ENCODE peak calls at places on chromosome 22, in five cellular contexts. D is HCT116, O is SK-N-MC, G is GM23248, R is IMR-90. U is an unnamed sample.

GRCh38 chr22:19607198-19608113 is 83.2 kb upstream of the CLDN5 start:
- DNase-seq in O (no peak), G (no peak), R (peak), D (no peak), U (peak)

GRCh38 chr22:36303115-36303467 is 50.2 kb downstream of the APOL1 start:
- DNase-seq in R (no peak), O (no peak), D (no peak), G (no peak), U (no peak)

GRCh38 chr22:26168199-26168915 is 905 bp upstream of the SEZ6L start:
- DNase-seq in R (no peak), G (no peak), O (no peak), D (no peak), U (no peak)

GRCh38 chr22:36365020-36365411 is 22.8 kb downstream of the MYH9 start:
- DNase-seq in R (peak), O (no peak), D (peak), G (peak), U (peak)

GRCh38 chr22:43313497-43314474 is 29.4 kb downstream of the SCUBE1 start:
- DNase-seq in G (no peak), D (no peak), R (no peak), O (no peak), U (no peak)

GRCh38 chr22:39463931-39464390 is 7.1 kb downstream of the MGAT3 start:
- DNase-seq in O (no peak), G (peak), D (no peak), R (no peak), U (no peak)

GRCh38 chr22:26314656-26315055 is 114.4 kb upstream of the ASPHD2 start:
- DNase-seq in G (no peak), O (no peak), R (no peak), D (no peak), U (no peak)

GRCh38 chr22:19187716-19188563 is 9.4 kb upstream of the SLC25A1 start:
- DNase-seq in R (no peak), O (no peak), D (no peak), G (no peak), U (peak)

GRCh38 chr22:28027453-28028448 is 108.7 kb upstream of the PITPNB start:
- DNase-seq in O (no peak), D (no peak), R (no peak), G (no peak), U (no peak)

GRCh38 chr22:43050995-43051394 is 36.0 kb upstream of the PACSIN2 start:
- DNase-seq in D (no peak), G (no peak), R (no peak), O (no peak), U (no peak)

GRCh38 chr22:44212936-44213335 is 32.2 kb downstream of the PARVG start:
- DNase-seq in O (no peak), D (no peak), R (no peak), G (no peak), U (no peak)

GRCh38 chr22:22573047-22573889 is 14.2 kb upstream of the PRAME start:
- DNase-seq in G (no peak), D (no peak), R (no peak), O (no peak), U (no peak)

GRCh38 chr22:19974935-19975706 is 33.5 kb upstream of the TXNRD2 start:
- DNase-seq in R (no peak), O (no peak), D (no peak), G (no peak), U (peak)

GRCh38 chr22:50479686-50480085 is 1.7 kb upstream of the ADM2 start:
- DNase-seq in O (no peak), D (no peak), G (no peak), R (no peak), U (no peak)

GRCh38 chr22:29520851-29521250 is 32.7 kb downstream of the THOC5 start:
- DNase-seq in D (no peak), R (peak), O (no peak), G (peak), U (peak)

GRCh38 chr22:18103527-18104269 is 6.9 kb upstream of the TUBA8 start:
- DNase-seq in O (no peak), D (no peak), R (no peak), G (no peak), U (no peak)

GRCh38 chr22:39574779-39575551 is 4.4 kb downstream of the CACNA1I start:
- DNase-seq in O (no peak), R (peak), D (peak), G (peak), U (peak)

GRCh38 chr22:19942071-19942885 is 660 bp upstream of the TXNRD2 start:
- DNase-seq in G (peak), O (no peak), D (no peak), R (peak), U (no peak)

GRCh38 chr22:17235861-17236260 is 16.6 kb upstream of the ADA2 start:
- DNase-seq in G (no peak), D (no peak), O (no peak), R (no peak), U (no peak)

GRCh38 chr22:36770946-36771340 is 5.0 kb downstream of the IFT27 start:
- DNase-seq in G (no peak), O (no peak), R (no peak), D (no peak), U (no peak)

GRCh38 chr22:22410677-22411076 is 97.9 kb downstream of the ZNF280B start:
- DNase-seq in O (no peak), R (no peak), G (no peak), D (no peak), U (no peak)

GRCh38 chr22:35601743-35602633 is 15.1 kb downstream of the MB start:
- DNase-seq in R (peak), G (peak), D (no peak), O (no peak), U (peak)

GRCh38 chr22:26476705-26477340 is 6.8 kb downstream of the HPS4 start:
- DNase-seq in D (no peak), O (no peak), G (no peak), R (peak), U (no peak)

GRCh38 chr22:40687706-40688105 is 8.4 kb downstream of the MCHR1 start:
- DNase-seq in G (no peak), R (no peak), O (no peak), D (no peak), U (no peak)

GRCh38 chr22:40681451-40681850 is 2.2 kb downstream of the MCHR1 start:
- DNase-seq in O (no peak), G (no peak), R (no peak), D (no peak), U (no peak)

GRCh38 chr22:40680819-40681183 is 1.5 kb downstream of the MCHR1 start:
- DNase-seq in G (no peak), O (no peak), R (no peak), D (no peak), U (no peak)

GRCh38 chr22:40684728-40685127 is 5.4 kb downstream of the MCHR1 start:
- DNase-seq in G (no peak), O (no peak), D (no peak), R (no peak), U (no peak)

GRCh38 chr22:40685406-40685805 is 6.1 kb downstream of the MCHR1 start:
- DNase-seq in R (no peak), O (no peak), G (no peak), D (no peak), U (no peak)
- H3K9ac ChIP-seq in R (no peak), O (no peak), G (no peak), D (no peak), U (no peak)

DNA sequence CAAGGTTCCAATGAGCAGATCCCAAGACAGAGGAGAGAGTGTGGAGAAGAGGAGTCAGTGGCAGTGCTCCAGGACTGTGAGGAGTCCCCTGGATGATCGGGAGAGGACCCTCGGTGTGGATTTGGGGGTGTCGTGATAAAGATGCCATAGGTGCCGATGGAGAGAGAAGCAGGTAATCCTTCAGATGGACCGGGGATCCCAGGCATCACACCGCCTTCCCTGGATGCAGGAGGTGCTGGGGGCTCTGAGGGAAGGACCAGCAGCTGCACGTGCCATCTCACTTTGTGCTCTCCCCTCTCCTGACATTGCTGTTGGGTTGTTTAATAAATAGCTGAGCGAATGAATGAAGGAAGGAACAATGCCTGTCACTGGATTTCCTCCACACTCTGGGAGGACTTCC is 744.1 kb downstream of the BRD1 start:
- DNase-seq in O (no peak), G (no peak), R (no peak), D (no peak), U (no peak)
- H3K9ac ChIP-seq in O (no peak), G (no peak), R (no peak), D (no peak), U (no peak)

GRCh38 chr22:23767673-23768548 is at the start of gene CHCHD10:
- DNase-seq in O (no peak), R (peak), G (peak), D (peak), U (peak)

GRCh38 chr22:23763579-23764331 is 965 bp downstream of the C22orf15 start:
- DNase-seq in D (no peak), O (no peak), G (no peak), R (no peak), U (no peak)

GRCh38 chr22:23764931-23765881 is 2.4 kb downstream of the C22orf15 start:
- DNase-seq in D (no peak), G (no peak), O (no peak), R (no peak), U (no peak)

GRCh38 chr22:23769321-23769965 is 1.7 kb upstream of the CHCHD10 start:
- DNase-seq in O (no peak), D (no peak), G (no peak), R (no peak), U (no peak)

DNA sequence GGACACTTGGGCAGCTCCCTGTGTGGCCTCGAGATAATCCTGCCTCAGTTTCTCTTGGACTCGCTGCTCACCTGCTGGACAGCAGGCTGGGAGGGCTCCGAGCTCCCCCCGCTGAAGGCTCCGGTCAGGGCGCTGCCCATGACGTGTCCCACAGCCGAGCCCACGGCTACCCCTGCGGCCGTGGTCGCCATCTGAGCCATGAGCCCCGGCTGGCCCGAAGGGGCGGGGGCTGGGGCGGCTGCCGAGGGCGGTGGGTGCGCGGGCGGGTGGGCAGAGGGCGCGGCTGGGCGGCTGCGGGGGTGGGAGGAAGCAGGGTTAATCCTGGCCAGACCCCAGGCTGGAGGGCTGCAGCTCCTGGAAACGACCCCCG is 484 bp downstream of the CHCHD10 start:
- DNase-seq in R (no peak), D (no peak), G (no peak), O (no peak), U (no peak)
- H3K9ac ChIP-seq in R (no peak), D (peak), G (peak), O (peak), U (peak)

GRCh38 chr22:31229402-31230140 is 17.5 kb downstream of the LIMK2 start:
- DNase-seq in O (no peak), D (no peak), R (peak), G (peak), U (no peak)
- H3K9ac ChIP-seq in O (no peak), D (no peak), R (no peak), G (peak), U (no peak)

GRCh38 chr22:47106806-47107205 is 344.4 kb downstream of the TBC1D22A start:
- DNase-seq in O (no peak), R (no peak), G (no peak), D (no peak), U (no peak)
- H3K9ac ChIP-seq in O (no peak), R (no peak), G (no peak), D (peak), U (no peak)

GRCh38 chr22:46627806-46628482 is 7.8 kb downstream of the GRAMD4 start:
- DNase-seq in D (no peak), R (no peak), G (no peak), O (no peak), U (no peak)

GRCh38 chr22:46626911-46627805 is 7.0 kb downstream of the GRAMD4 start:
- DNase-seq in D (no peak), G (no peak), O (no peak), R (no peak), U (no peak)

GRCh38 chr22:46631113-46631512 is 10.9 kb downstream of the GRAMD4 start:
- DNase-seq in G (no peak), O (no peak), R (no peak), D (no peak), U (no peak)

GRCh38 chr22:46629291-46629690 is 9.1 kb downstream of the GRAMD4 start:
- DNase-seq in O (no peak), D (no peak), R (no peak), G (no peak), U (no peak)

DNA sequence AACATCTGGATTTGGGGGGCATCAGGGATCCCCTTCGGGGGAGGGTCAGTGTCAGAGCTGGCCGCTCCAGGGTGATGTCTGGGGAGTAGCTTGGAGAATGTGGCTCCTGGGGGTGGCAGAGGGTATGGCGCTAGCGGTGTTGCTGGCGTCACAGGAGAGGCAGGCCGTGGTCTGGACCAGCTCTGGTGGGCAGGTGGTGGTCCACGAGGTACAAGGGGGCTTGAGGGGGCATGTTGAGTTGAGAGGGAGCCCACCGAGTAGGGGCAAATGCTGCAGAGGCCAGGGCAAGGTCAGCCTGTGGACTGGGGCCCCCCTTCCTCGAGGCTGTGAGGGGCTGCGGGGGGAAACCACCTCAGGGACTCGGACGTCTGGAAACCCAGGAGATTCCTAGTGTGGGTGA is 8.6 kb downstream of the GRAMD4 start:
- DNase-seq in O (no peak), D (no peak), G (no peak), R (no peak), U (no peak)
- H3K9ac ChIP-seq in O (no peak), D (no peak), G (no peak), R (no peak), U (no peak)

DNA sequence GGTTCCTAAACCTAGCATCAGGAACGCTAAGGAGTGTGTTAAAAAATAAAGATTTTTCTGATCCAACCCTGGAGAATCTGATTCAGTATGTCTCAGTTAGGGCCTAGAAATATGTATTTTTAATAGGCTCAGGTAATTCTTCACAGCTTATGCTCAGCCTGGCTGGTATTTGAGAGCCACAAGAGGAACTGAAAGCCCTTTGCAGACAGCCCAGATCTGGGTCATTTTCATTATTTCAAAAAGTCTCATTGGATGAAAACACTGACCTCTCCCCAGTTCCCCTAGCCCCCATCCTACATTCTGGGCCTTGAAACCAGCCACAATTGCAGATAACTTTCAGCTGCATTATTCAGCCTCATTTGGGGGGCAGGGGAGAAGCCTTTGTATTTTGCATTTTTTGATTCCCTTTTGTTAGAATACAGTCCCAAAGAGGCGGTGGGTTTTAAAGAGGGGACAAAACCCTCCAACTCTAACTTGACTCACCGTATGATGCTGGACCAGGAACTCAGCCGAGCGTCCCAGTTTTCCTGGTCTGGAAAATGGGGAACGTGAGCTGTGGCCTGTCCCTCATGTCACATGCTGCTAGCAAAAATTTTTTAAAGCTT is 66.0 kb upstream of the LARGE1 start:
- DNase-seq in O (no peak), D (no peak), R (no peak), G (no peak), U (no peak)
- H3K9ac ChIP-seq in O (no peak), D (no peak), R (no peak), G (no peak), U (no peak)

U was measured in PC-3.